ENCODE peak calls at places on chromosomes 4 and X, in four cellular contexts. O is heart left ventricle, F is psoas muscle, L is astrocyte. X is an unnamed sample. For H3K27me3, the result is how much of the 10 kb centered on the place peaks cover.

GRCh38 chrX:39309018-39309620 is 507.9 kb downstream of the MID1IP1 start:
- DNase-seq in O (no peak), L (peak), F (no peak), X (no peak)

GRCh38 chr4:107747748-107748486 is 27.9 kb upstream of the PAPSS1 start:
- DNase-seq in L (no peak), O (no peak), F (no peak), X (no peak)

GRCh38 chr4:113976937-113977855 is 2.3 kb downstream of the ARSJ start:
- DNase-seq in O (no peak), L (no peak), F (no peak), X (no peak)

GRCh38 chr4:22766068-22766467 is 73.3 kb downstream of the GBA3 start:
- DNase-seq in L (no peak), O (no peak), F (no peak), X (no peak)

GRCh38 chr4:156294577-156294976 is 340.9 kb upstream of the CTSO start:
- DNase-seq in L (peak), O (no peak), F (no peak), X (no peak)

GRCh38 chr4:56757270-56757746 is 64.2 kb downstream of the SPINK2 start:
- DNase-seq in F (no peak), L (peak), O (no peak), X (no peak)

GRCh38 chr4:52572936-52573485 is 86.1 kb downstream of the USP46 start:
- DNase-seq in O (no peak), L (peak), F (no peak), X (no peak)

GRCh38 chrX:42825201-42825600 is 47.2 kb upstream of the PPP1R2C start:
- DNase-seq in L (no peak), F (no peak), O (no peak), X (no peak)

GRCh38 chr4:47824844-47825243 is 13.0 kb downstream of the CORIN start:
- DNase-seq in L (no peak), F (no peak), O (peak), X (no peak)

GRCh38 chr4:28772796-28773195 is 1912.2 kb downstream of the STIM2 start:
- DNase-seq in O (no peak), F (no peak), L (no peak), X (no peak)

GRCh38 chr4:28774344-28774743 is 1913.7 kb downstream of the STIM2 start:
- DNase-seq in O (no peak), L (peak), F (no peak), X (no peak)

GRCh38 chr4:28776004-28776403 is 1915.4 kb downstream of the STIM2 start:
- DNase-seq in L (no peak), F (no peak), O (no peak), X (no peak)

GRCh38 chr4:28772066-28772465 is 1911.4 kb downstream of the STIM2 start:
- DNase-seq in L (peak), O (no peak), F (no peak), X (no peak)
- H3K27me3 ChIP-seq in L (under half), O (under half), F (under half), X (under half)

GRCh38 chr4:813900-814299 is 12.0 kb downstream of the CPLX1 start:
- DNase-seq in O (no peak), F (no peak), L (no peak), X (no peak)
- H3K27me3 ChIP-seq in O (under half), F (under half), L (under half), X (under half)

DNA sequence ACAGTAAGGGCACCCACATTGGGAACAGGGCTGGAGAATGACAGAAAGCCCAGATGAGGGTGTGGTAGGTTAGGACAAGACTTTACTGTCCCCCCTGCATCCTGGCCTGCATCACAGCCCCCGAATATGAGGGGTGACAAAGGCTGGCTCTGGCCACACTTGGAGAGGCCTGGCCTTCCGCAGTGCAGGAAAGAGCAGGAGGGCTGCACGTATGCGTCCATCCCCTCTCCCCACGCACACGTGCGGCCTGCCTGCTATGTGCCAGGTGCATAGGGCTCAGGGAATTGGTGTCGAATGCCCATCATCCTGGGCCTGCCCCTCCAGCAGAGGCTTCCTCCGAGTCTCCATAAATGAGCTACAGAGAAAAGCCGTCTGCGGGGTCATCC is 80.5 kb downstream of the ABLIM2 start:
- DNase-seq in F (peak), O (no peak), L (no peak), X (no peak)
- H3K27me3 ChIP-seq in F (under half), O (under half), L (half or more), X (under half)

DNA sequence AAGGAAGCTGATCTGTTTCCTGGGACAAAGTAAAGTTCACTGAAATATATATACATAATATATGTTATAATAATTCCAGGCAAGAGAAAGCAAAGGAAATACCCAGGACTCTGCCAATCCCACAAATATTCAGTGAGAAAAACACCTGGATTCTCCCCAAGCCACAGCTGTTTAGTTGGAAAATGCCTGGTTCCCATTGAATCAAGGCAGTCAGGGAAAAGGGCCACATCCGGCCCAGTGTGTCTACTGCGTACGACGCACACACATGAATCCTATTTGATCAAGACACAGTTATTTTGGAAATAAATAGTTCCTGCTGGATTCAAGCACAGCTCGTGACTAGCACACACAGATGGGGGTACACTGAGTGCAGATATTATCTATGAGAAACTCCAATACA is 6.3 kb upstream of the DCHS2 start:
- DNase-seq in F (no peak), L (peak), O (no peak), X (no peak)
- H3K27me3 ChIP-seq in F (under half), L (under half), O (under half), X (under half)

GRCh38 chr4:145937021-145937861 is 1.4 kb downstream of the ZNF827 start:
- DNase-seq in F (peak), O (peak), L (peak), X (peak)

GRCh38 chr4:145939856-145940255 is 1.2 kb upstream of the ZNF827 start:
- DNase-seq in O (no peak), L (peak), F (no peak), X (no peak)

GRCh38 chr4:145939241-145939640 is 618 bp upstream of the ZNF827 start:
- DNase-seq in O (no peak), F (no peak), L (peak), X (no peak)

GRCh38 chr4:145937990-145938611 is 522 bp downstream of the ZNF827 start:
- DNase-seq in L (peak), O (no peak), F (no peak), X (peak)

DNA sequence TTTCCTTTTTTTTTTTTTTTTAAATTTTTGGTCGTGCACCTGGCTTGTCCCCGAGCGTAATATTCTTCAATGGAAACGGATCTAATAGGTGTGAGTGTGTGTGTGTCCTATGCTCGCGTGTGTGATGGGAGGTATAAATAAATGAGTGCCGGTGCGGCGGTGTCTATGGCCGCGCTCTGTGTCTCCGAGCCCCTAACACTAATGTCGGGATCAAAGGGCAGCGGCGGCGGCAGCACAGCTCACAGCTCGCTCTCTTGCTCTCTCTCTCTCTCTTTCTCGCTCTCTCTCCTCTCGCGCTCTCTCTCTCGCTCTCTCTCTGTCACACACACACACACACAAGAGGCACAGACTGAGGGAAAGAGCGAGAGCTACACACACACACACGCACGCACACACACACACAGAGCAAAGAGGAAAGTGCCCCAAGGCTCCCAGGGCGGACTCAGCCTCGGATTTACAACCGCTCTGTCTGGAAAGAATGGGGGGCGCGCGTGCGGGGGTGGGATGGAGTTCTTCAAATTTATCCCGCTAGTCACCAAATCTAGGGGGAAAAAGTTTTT is at the start of gene ZNF827:
- DNase-seq in F (peak), O (peak), L (peak), X (peak)
- H3K27me3 ChIP-seq in F (under half), O (under half), L (under half), X (under half)

DNA sequence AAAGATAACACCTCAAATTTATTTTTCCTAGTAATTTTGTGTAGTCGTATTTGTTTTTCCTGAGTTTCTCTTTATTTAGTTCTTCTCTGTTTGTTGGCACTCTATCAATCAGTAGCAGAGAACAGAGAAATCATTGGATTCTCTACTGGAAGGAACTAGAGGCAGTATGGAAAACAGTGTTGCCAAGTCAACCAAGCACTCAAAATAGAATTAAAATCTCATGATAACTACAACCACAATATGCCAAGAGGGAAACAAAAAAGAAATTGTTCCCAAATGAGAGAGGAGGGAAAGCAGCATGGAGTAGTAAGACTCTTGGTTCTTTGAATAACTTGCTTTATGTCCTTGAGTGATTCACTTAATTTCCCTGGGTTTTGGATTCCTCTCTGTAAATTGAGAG is 285.4 kb upstream of the ANKRD50 start:
- DNase-seq in F (no peak), L (no peak), O (no peak), X (no peak)
- H3K27me3 ChIP-seq in F (under half), L (under half), O (under half), X (under half)